ENCODE peak calls at places on chromosomes 16 and 17, in seven cellular contexts. L is EL; K is AG20443; N is BJ; J is CD8-positive, alpha-beta memory T cell; A is cardiac muscle cell; Q is mesothelial cell of epicardium. D is an unnamed sample.

GRCh38 chr16:27189335-27189972 is 13.9 kb upstream of the KDM8 start:
- DNase-seq in L (no peak), Q (no peak), J (no peak), K (no peak), N (no peak), A (no peak), D (no peak)

GRCh38 chr16:85446846-85447656 is 166.1 kb upstream of the GSE1 start:
- DNase-seq in L (no peak), A (no peak), Q (no peak), K (no peak), J (no peak), N (no peak), D (no peak)

GRCh38 chr17:45989759-45990158 is 9.3 kb upstream of the STH start:
- DNase-seq in A (no peak), J (no peak), N (no peak), K (no peak), L (no peak), Q (no peak), D (no peak)

GRCh38 chr16:67436640-67437193 is 5.8 kb downstream of the HSD11B2 start:
- DNase-seq in Q (no peak), K (no peak), J (no peak), A (no peak), L (no peak), N (no peak), D (no peak)

GRCh38 chr16:89493776-89494175 is 3.4 kb upstream of the ANKRD11 start:
- DNase-seq in J (no peak), L (no peak), K (no peak), N (no peak), A (no peak), Q (no peak), D (no peak)

GRCh38 chr16:67441289-67441753 is 10.4 kb downstream of the HSD11B2 start:
- DNase-seq in Q (no peak), L (no peak), N (no peak), A (no peak), K (no peak), J (no peak), D (no peak)

GRCh38 chr16:25270577-25270976 is 12.9 kb upstream of the ZKSCAN2 start:
- DNase-seq in N (no peak), L (no peak), Q (no peak), K (no peak), A (no peak), J (no peak), D (no peak)

GRCh38 chr16:68823401-68823800 is 19.9 kb upstream of the TANGO6 start:
- DNase-seq in N (peak; percentile 71), K (peak; percentile 90), L (peak; percentile 95), Q (no peak), J (no peak), A (peak; percentile 87), D (no peak)

GRCh38 chr17:16916557-16916920 is 55.4 kb downstream of the TNFRSF13B start:
- DNase-seq in A (no peak), L (no peak), N (no peak), J (no peak), K (no peak), Q (no peak), D (no peak)

GRCh38 chr17:82269138-82269881 is 4.2 kb downstream of the CSNK1D start:
- DNase-seq in N (no peak), J (no peak), A (no peak), K (no peak), L (no peak), Q (no peak), D (no peak)

D was measured in endothelial cell.